ENCODE peak calls at places on chromosomes 4 and X, in five cellular contexts. N is HepG2, B is SK-N-SH, K is GM12878, C is K562. L is an unnamed sample.

GRCh38 chrX:150036181-150036580 is 97.9 kb upstream of the EOLA2 start:
- DNase-seq in N (peak), B (peak), K (no peak), C (no peak), L (peak)

GRCh38 chr4:142361981-142362380 is 484.1 kb downstream of the INPP4B start:
- DNase-seq in N (no peak), B (no peak), K (no peak), C (no peak), L (no peak)

GRCh38 chr4:970854-971520 is 2.4 kb downstream of the DGKQ start:
- DNase-seq in N (no peak), B (no peak), K (no peak), C (no peak), L (no peak)

GRCh38 chrX:49100704-49101628 is 21.3 kb upstream of the WDR45 start:
- DNase-seq in N (peak), B (peak), K (peak), C (peak), L (peak)

GRCh38 chr4:56681158-56681848 is at the start of gene HOPX:
- DNase-seq in N (no peak), B (no peak), K (peak), C (no peak), L (no peak)

GRCh38 chr4:107806196-107806595 is 18.5 kb upstream of the SGMS2 start:
- DNase-seq in N (no peak), B (no peak), K (no peak), C (no peak), L (no peak)

GRCh38 chr4:149986916-149987315 is 91.3 kb upstream of the DCLK2 start:
- DNase-seq in N (no peak), B (no peak), K (no peak), C (no peak), L (no peak)

GRCh38 chrX:12901486-12901885 is 4.9 kb upstream of the TLR8 start:
- DNase-seq in N (peak), B (peak), K (no peak), C (peak), L (peak)

GRCh38 chr4:36794716-36795115 is 449.8 kb upstream of the NWD2 start:
- DNase-seq in N (no peak), B (no peak), K (no peak), C (no peak), L (no peak)

GRCh38 chr4:80199004-80199579 is 1.8 kb downstream of the PRDM8 start:
- DNase-seq in N (no peak), B (no peak), K (no peak), C (no peak), L (no peak)

GRCh38 chrX:64977830-64978229 is 1.6 kb upstream of the ZC4H2 start:
- DNase-seq in N (peak), B (no peak), K (no peak), C (no peak), L (peak)

GRCh38 chr4:39304651-39305050 is 61.5 kb downstream of the RFC1 start:
- DNase-seq in N (no peak), B (no peak), K (no peak), C (peak), L (no peak)

DNA sequence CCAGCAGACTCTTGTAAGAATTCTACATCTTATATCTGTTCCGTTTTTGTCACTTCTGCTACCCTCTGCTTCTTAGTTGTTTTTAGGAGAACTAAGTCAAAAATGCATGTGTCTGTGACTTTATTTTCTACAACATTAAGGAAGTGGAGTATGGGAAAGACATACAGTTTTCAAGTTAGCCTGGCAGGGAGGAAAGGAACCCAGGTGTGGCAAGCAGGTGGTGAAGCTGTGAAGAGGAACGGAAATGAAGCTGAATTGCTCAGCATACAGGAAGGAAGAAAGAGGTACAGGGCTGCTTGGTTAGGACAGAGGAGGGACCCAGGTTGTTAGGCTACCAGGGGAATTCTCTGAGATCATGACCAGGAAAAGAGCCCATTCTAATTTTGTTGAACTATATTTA is 9.4 kb downstream of the GPRIN3 start:
- DNase-seq in N (no peak), B (no peak), K (no peak), C (no peak), L (no peak)
- H3K9ac ChIP-seq in N (no peak), B (no peak), K (no peak), C (no peak), L (no peak)

GRCh38 chr4:185535818-185536729 is 767 bp upstream of the PDLIM3 start:
- DNase-seq in N (no peak), B (peak), K (no peak), C (no peak), L (no peak)
- TF ChIP-seq SMC3 in N (no peak), B (no peak), K (no peak), C (no peak), L (no peak)

GRCh38 chr4:84498203-84499026 is 677 bp downstream of the NKX6-1 start:
- DNase-seq in N (no peak), B (peak), K (no peak), C (no peak), L (peak)
- H3K9ac ChIP-seq in N (no peak), B (no peak), K (no peak), C (no peak), L (no peak)

GRCh38 chr4:83498187-83498586 is 13.3 kb upstream of the ABRAXAS1 start:
- DNase-seq in N (no peak), B (no peak), K (no peak), C (no peak), L (no peak)

GRCh38 chr4:83504974-83505373 is 20.1 kb upstream of the ABRAXAS1 start:
- DNase-seq in N (no peak), B (no peak), K (no peak), C (no peak), L (no peak)

GRCh38 chr4:83504544-83504943 is 19.6 kb upstream of the ABRAXAS1 start:
- DNase-seq in N (no peak), B (no peak), K (no peak), C (no peak), L (no peak)

DNA sequence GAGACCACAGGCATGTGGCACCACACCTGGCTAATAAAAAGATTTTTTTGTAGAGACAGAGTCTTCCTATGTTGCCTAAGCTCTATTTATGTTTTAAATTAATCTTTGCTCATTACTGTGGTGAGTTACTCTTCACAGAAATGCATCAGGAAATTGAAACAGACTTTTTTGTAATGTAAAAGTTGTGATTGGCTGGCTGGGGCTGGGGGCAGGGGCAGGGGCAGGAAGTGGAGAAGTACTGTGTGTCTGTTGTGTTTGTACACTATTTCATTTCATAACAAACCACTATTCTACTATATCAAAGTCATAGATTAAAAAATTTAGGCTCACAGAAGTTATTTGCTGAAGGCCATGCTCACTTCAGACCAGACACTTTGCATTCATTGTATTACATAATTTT is 19.1 kb upstream of the ABRAXAS1 start:
- DNase-seq in N (no peak), B (no peak), K (no peak), C (no peak), L (no peak)
- TF ChIP-seq SMC3 in N (no peak), B (no peak), K (no peak), C (no peak), L (no peak)

GRCh38 chrX:31580227-31580626 is 508.4 kb upstream of the FTHL17 start:
- DNase-seq in N (no peak), B (no peak), K (no peak), C (no peak), L (peak)
- H3K9ac ChIP-seq in N (no peak), B (no peak), K (no peak), C (no peak), L (no peak)

GRCh38 chr4:103359900-103360299 is 161.8 kb upstream of the CENPE start:
- DNase-seq in N (no peak), B (no peak), K (no peak), C (no peak), L (no peak)
- TF ChIP-seq SMC3 in N (no peak), B (no peak), K (no peak), C (no peak), L (no peak)

GRCh38 chr4:5638976-5639375 is 69.4 kb downstream of the EVC2 start:
- DNase-seq in N (no peak), B (no peak), K (no peak), C (no peak), L (peak)
- H3K9ac ChIP-seq in N (no peak), B (no peak), K (no peak), C (no peak), L (no peak)

DNA sequence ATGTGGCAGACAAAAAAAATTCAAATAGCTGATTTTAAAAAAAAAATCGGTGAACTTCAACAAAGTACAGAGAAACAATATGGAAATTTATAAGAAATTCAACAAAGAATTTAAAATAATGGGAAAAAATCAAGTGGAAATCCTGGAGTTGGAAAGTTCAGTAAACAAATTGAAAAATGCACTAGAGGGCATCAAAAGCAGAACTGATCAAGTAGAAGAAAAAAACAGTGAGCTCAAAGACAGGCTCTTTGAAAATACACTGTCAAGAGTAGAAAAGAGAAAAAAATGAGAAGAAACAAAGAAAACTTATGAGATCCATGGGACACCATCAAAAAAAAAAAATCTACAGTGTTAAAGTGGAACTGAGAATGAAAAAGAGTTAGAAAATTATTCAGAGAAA is 19.6 kb upstream of the FRG1 start:
- DNase-seq in N (no peak), B (no peak), K (no peak), C (no peak), L (no peak)
- TF ChIP-seq SMC3 in N (no peak), B (no peak), K (no peak), C (no peak), L (no peak)

DNA sequence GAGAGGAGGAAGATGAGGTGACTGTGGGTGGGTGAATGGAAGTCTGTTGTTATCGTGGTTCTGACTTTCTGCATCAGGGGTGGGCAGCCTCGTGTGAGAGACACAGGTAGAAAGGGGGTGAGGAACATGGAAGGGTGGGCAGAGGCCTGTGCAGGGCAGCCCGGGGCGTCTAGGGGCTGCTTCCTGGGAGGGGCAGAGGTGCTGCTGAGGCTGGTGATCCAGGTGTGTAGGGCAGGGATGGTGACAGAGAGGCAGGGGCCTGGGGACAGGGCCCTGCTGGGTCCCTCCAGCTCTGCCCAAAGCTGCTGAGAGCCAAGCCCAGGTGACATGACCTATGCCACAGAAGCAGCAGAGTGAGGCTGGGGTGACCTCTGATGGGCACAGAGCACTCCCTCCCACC is 89.7 kb upstream of the C4orf50 start:
- DNase-seq in N (no peak), B (no peak), K (no peak), C (no peak), L (no peak)
- H3K9ac ChIP-seq in N (no peak), B (no peak), K (no peak), C (no peak), L (no peak)

GRCh38 chrX:39204945-39205344 is 403.7 kb downstream of the MID1IP1 start:
- DNase-seq in N (no peak), B (no peak), K (no peak), C (no peak), L (no peak)
- TF ChIP-seq SMC3 in N (no peak), B (no peak), K (no peak), C (no peak), L (no peak)

L was measured in IMR-90.